ENCODE peak calls at places on chromosomes 5 and 9, in five cellular contexts. One of them, this sample, is unnamed.

GRCh38 chr5:62431735-62432617 is 19.4 kb downstream of the IPO11 start:
- DNase-seq in head of caudate nucleus: no peak
- DNase-seq in HT1080: no peak
- DNase-seq in effector memory CD8-positive, alpha-beta T cell: no peak
- DNase-seq in kidney glomerular epithelial cell: no peak
- DNase-seq in this sample: no peak

GRCh38 chr9:131502781-131503625 is at the start of gene POMT1:
- DNase-seq in head of caudate nucleus: peak
- DNase-seq in HT1080: peak
- DNase-seq in effector memory CD8-positive, alpha-beta T cell: peak
- DNase-seq in kidney glomerular epithelial cell: peak
- DNase-seq in this sample: peak

GRCh38 chr5:133474851-133475590 is 137.3 kb downstream of the FSTL4 start:
- DNase-seq in head of caudate nucleus: no peak
- DNase-seq in HT1080: no peak
- DNase-seq in effector memory CD8-positive, alpha-beta T cell: no peak
- DNase-seq in kidney glomerular epithelial cell: no peak
- DNase-seq in this sample: no peak

GRCh38 chr5:55234171-55234700 is 828 bp upstream of the CCNO start:
- DNase-seq in head of caudate nucleus: no peak
- DNase-seq in HT1080: peak
- DNase-seq in effector memory CD8-positive, alpha-beta T cell: no peak
- DNase-seq in kidney glomerular epithelial cell: peak
- DNase-seq in this sample: no peak

GRCh38 chr5:156020650-156021049 is 306.3 kb upstream of the SGCD start:
- DNase-seq in head of caudate nucleus: no peak
- DNase-seq in HT1080: no peak
- DNase-seq in effector memory CD8-positive, alpha-beta T cell: no peak
- DNase-seq in kidney glomerular epithelial cell: no peak
- DNase-seq in this sample: no peak

GRCh38 chr5:1892685-1893445 is 10.1 kb upstream of the IRX4 start:
- DNase-seq in head of caudate nucleus: no peak
- DNase-seq in HT1080: no peak
- DNase-seq in effector memory CD8-positive, alpha-beta T cell: no peak
- DNase-seq in kidney glomerular epithelial cell: no peak
- DNase-seq in this sample: no peak

GRCh38 chr9:91654527-91654926 is 230.9 kb upstream of the NFIL3 start:
- DNase-seq in head of caudate nucleus: no peak
- DNase-seq in HT1080: no peak
- DNase-seq in effector memory CD8-positive, alpha-beta T cell: no peak
- DNase-seq in kidney glomerular epithelial cell: no peak
- DNase-seq in this sample: no peak

GRCh38 chr5:111810087-111810486 is 53.1 kb upstream of the NREP start:
- DNase-seq in head of caudate nucleus: no peak
- DNase-seq in HT1080: no peak
- DNase-seq in effector memory CD8-positive, alpha-beta T cell: no peak
- DNase-seq in kidney glomerular epithelial cell: no peak
- DNase-seq in this sample: no peak

GRCh38 chr9:126844085-126844484 is 16.4 kb upstream of the ZBTB34 start:
- DNase-seq in head of caudate nucleus: no peak
- DNase-seq in HT1080: peak
- DNase-seq in effector memory CD8-positive, alpha-beta T cell: no peak
- DNase-seq in kidney glomerular epithelial cell: peak
- DNase-seq in this sample: no peak

GRCh38 chr9:3873818-3874217 is 348.0 kb upstream of the RFX3 start:
- DNase-seq in head of caudate nucleus: no peak
- DNase-seq in HT1080: no peak
- DNase-seq in effector memory CD8-positive, alpha-beta T cell: no peak
- DNase-seq in kidney glomerular epithelial cell: no peak
- DNase-seq in this sample: no peak

GRCh38 chr9:68777070-68777763 is 72.2 kb downstream of the PIP5K1B start:
- DNase-seq in head of caudate nucleus: no peak
- DNase-seq in HT1080: no peak
- DNase-seq in effector memory CD8-positive, alpha-beta T cell: no peak
- DNase-seq in kidney glomerular epithelial cell: no peak
- DNase-seq in this sample: no peak

GRCh38 chr5:16934123-16934522 is 2.0 kb downstream of the MYO10 start:
- DNase-seq in head of caudate nucleus: peak
- DNase-seq in HT1080: peak
- DNase-seq in effector memory CD8-positive, alpha-beta T cell: no peak
- DNase-seq in kidney glomerular epithelial cell: peak
- DNase-seq in this sample: no peak

GRCh38 chr5:125967576-125967975 is 455.6 kb upstream of the GRAMD2B start:
- DNase-seq in head of caudate nucleus: no peak
- DNase-seq in HT1080: no peak
- DNase-seq in effector memory CD8-positive, alpha-beta T cell: no peak
- DNase-seq in kidney glomerular epithelial cell: no peak
- DNase-seq in this sample: no peak

GRCh38 chr5:131242728-131243255 is 21.1 kb upstream of the CDC42SE2 start:
- DNase-seq in head of caudate nucleus: no peak
- DNase-seq in HT1080: peak
- DNase-seq in effector memory CD8-positive, alpha-beta T cell: no peak
- DNase-seq in kidney glomerular epithelial cell: peak
- DNase-seq in this sample: no peak

GRCh38 chr5:9903806-9904205 is 273.7 kb upstream of the TAS2R1 start:
- DNase-seq in head of caudate nucleus: no peak
- DNase-seq in HT1080: peak
- DNase-seq in effector memory CD8-positive, alpha-beta T cell: no peak
- DNase-seq in kidney glomerular epithelial cell: no peak
- DNase-seq in this sample: no peak

GRCh38 chr5:88380332-88380731 is 111.7 kb upstream of the TMEM161B start:
- DNase-seq in head of caudate nucleus: no peak
- DNase-seq in HT1080: no peak
- DNase-seq in effector memory CD8-positive, alpha-beta T cell: no peak
- DNase-seq in kidney glomerular epithelial cell: no peak
- DNase-seq in this sample: no peak

GRCh38 chr5:62082370-62082778 is 223.6 kb upstream of the KIF2A start:
- DNase-seq in head of caudate nucleus: no peak
- DNase-seq in HT1080: peak
- DNase-seq in effector memory CD8-positive, alpha-beta T cell: no peak
- DNase-seq in kidney glomerular epithelial cell: peak
- DNase-seq in this sample: no peak

GRCh38 chr9:27619743-27620142 is 46.5 kb upstream of the C9orf72 start:
- DNase-seq in head of caudate nucleus: no peak
- DNase-seq in HT1080: no peak
- DNase-seq in effector memory CD8-positive, alpha-beta T cell: no peak
- DNase-seq in kidney glomerular epithelial cell: no peak
- DNase-seq in this sample: no peak

GRCh38 chr5:149264432-149265069 is 7.1 kb upstream of the AFAP1L1 start:
- DNase-seq in head of caudate nucleus: peak
- DNase-seq in HT1080: no peak
- DNase-seq in effector memory CD8-positive, alpha-beta T cell: peak
- DNase-seq in kidney glomerular epithelial cell: peak
- DNase-seq in this sample: no peak